ENCODE peak calls at places on chromosomes 5 and 9, in eight cellular contexts. One of them, this sample, is unnamed.

GRCh38 chr9:27519466-27520465 is 4.3 kb upstream of the IFNK start:
- DNase-seq in stromal cell of bone marrow: no peak
- DNase-seq in stimulated activated CD8-positive, alpha-beta memory T cell treated with anti-CD3 and anti-CD28 coated beads, Interleukin-4, amount 100 ng/mL, for 4 hours: no peak
- DNase-seq in fibroblast of lung: peak
- DNase-seq in NCI-H2029 treated with DMSO at 0.1 percent for 48 hours: no peak
- DNase-seq in T-helper 9 cell: no peak
- DNase-seq in hepatocyte: no peak
- DNase-seq in fibroblast of the aortic adventitia: no peak
- DNase-seq in this sample: no peak

GRCh38 chr5:111595425-111595824 is 83.1 kb upstream of the STARD4 start:
- DNase-seq in stimulated activated CD8-positive, alpha-beta memory T cell treated with anti-CD3 and anti-CD28 coated beads, Interleukin-4, amount 100 ng/mL, for 4 hours: no peak
- DNase-seq in hepatocyte: no peak
- DNase-seq in stromal cell of bone marrow: no peak
- DNase-seq in NCI-H2029 treated with DMSO at 0.1 percent for 48 hours: no peak
- DNase-seq in fibroblast of lung: no peak
- DNase-seq in T-helper 9 cell: no peak
- DNase-seq in fibroblast of the aortic adventitia: no peak
- DNase-seq in this sample: no peak

GRCh38 chr5:41858890-41859289 is 11.3 kb downstream of the OXCT1 start:
- DNase-seq in hepatocyte: no peak
- DNase-seq in stimulated activated CD8-positive, alpha-beta memory T cell treated with anti-CD3 and anti-CD28 coated beads, Interleukin-4, amount 100 ng/mL, for 4 hours: no peak
- DNase-seq in T-helper 9 cell: no peak
- DNase-seq in stromal cell of bone marrow: no peak
- DNase-seq in NCI-H2029 treated with DMSO at 0.1 percent for 48 hours: no peak
- DNase-seq in fibroblast of the aortic adventitia: no peak
- DNase-seq in fibroblast of lung: no peak
- DNase-seq in this sample: no peak

GRCh38 chr5:3597727-3598082 is 2.1 kb downstream of the IRX1 start:
- DNase-seq in fibroblast of the aortic adventitia: no peak
- DNase-seq in NCI-H2029 treated with DMSO at 0.1 percent for 48 hours: no peak
- DNase-seq in hepatocyte: no peak
- DNase-seq in stromal cell of bone marrow: no peak
- DNase-seq in T-helper 9 cell: no peak
- DNase-seq in stimulated activated CD8-positive, alpha-beta memory T cell treated with anti-CD3 and anti-CD28 coated beads, Interleukin-4, amount 100 ng/mL, for 4 hours: no peak
- DNase-seq in fibroblast of lung: peak
- DNase-seq in this sample: no peak

GRCh38 chr9:86246752-86247161 is 12.7 kb downstream of the C9orf153 start:
- DNase-seq in T-helper 9 cell: no peak
- DNase-seq in hepatocyte: no peak
- DNase-seq in NCI-H2029 treated with DMSO at 0.1 percent for 48 hours: no peak
- DNase-seq in fibroblast of lung: no peak
- DNase-seq in fibroblast of the aortic adventitia: no peak
- DNase-seq in stimulated activated CD8-positive, alpha-beta memory T cell treated with anti-CD3 and anti-CD28 coated beads, Interleukin-4, amount 100 ng/mL, for 4 hours: no peak
- DNase-seq in stromal cell of bone marrow: peak
- DNase-seq in this sample: no peak

GRCh38 chr5:98205691-98206461 is 567.6 kb upstream of the RGMB start:
- DNase-seq in fibroblast of the aortic adventitia: peak
- DNase-seq in stimulated activated CD8-positive, alpha-beta memory T cell treated with anti-CD3 and anti-CD28 coated beads, Interleukin-4, amount 100 ng/mL, for 4 hours: no peak
- DNase-seq in NCI-H2029 treated with DMSO at 0.1 percent for 48 hours: no peak
- DNase-seq in stromal cell of bone marrow: peak
- DNase-seq in fibroblast of lung: peak
- DNase-seq in hepatocyte: no peak
- DNase-seq in T-helper 9 cell: no peak
- DNase-seq in this sample: no peak

GRCh38 chr5:172504736-172505402 is 50.5 kb upstream of the SH3PXD2B start:
- DNase-seq in stimulated activated CD8-positive, alpha-beta memory T cell treated with anti-CD3 and anti-CD28 coated beads, Interleukin-4, amount 100 ng/mL, for 4 hours: no peak
- DNase-seq in fibroblast of lung: no peak
- DNase-seq in hepatocyte: no peak
- DNase-seq in NCI-H2029 treated with DMSO at 0.1 percent for 48 hours: no peak
- DNase-seq in T-helper 9 cell: no peak
- DNase-seq in fibroblast of the aortic adventitia: peak
- DNase-seq in stromal cell of bone marrow: no peak
- DNase-seq in this sample: no peak

GRCh38 chr5:135208555-135209494 is 174.8 kb upstream of the PITX1 start:
- DNase-seq in fibroblast of lung: peak
- DNase-seq in hepatocyte: peak
- DNase-seq in T-helper 9 cell: no peak
- DNase-seq in stimulated activated CD8-positive, alpha-beta memory T cell treated with anti-CD3 and anti-CD28 coated beads, Interleukin-4, amount 100 ng/mL, for 4 hours: no peak
- DNase-seq in stromal cell of bone marrow: peak
- DNase-seq in NCI-H2029 treated with DMSO at 0.1 percent for 48 hours: no peak
- DNase-seq in fibroblast of the aortic adventitia: peak
- DNase-seq in this sample: peak

GRCh38 chr9:127946728-127947127 is 9.1 kb upstream of the DPM2 start:
- DNase-seq in NCI-H2029 treated with DMSO at 0.1 percent for 48 hours: no peak
- DNase-seq in fibroblast of the aortic adventitia: no peak
- DNase-seq in hepatocyte: no peak
- DNase-seq in T-helper 9 cell: no peak
- DNase-seq in fibroblast of lung: no peak
- DNase-seq in stimulated activated CD8-positive, alpha-beta memory T cell treated with anti-CD3 and anti-CD28 coated beads, Interleukin-4, amount 100 ng/mL, for 4 hours: no peak
- DNase-seq in stromal cell of bone marrow: no peak
- DNase-seq in this sample: no peak

This sample was measured in AG09309.